ENCODE peak calls at places on chromosomes 2 and 18, in nine cellular contexts. U is prostate gland; K is astrocyte of the cerebellum; J is MM.1S; N is CD8-positive, alpha-beta T cell; H is AG04450; S is pancreas; E is cardiac fibroblast; Y is fibroblast of lung. I is an unnamed sample.

GRCh38 chr18:10558243-10558966 is 32.6 kb downstream of the NAPG start:
- DNase-seq in U (peak), K (no peak), J (no peak), N (no peak), H (no peak), S (no peak), E (no peak), Y (no peak), I (no peak)

GRCh38 chr18:78296152-78296551 is 683.5 kb upstream of the SALL3 start:
- DNase-seq in U (no peak), K (no peak), J (no peak), N (no peak), H (no peak), S (no peak), E (no peak), Y (no peak), I (no peak)

GRCh38 chr18:44393406-44393805 is 287.3 kb upstream of the SETBP1 start:
- DNase-seq in U (no peak), K (no peak), J (no peak), N (no peak), H (no peak), S (peak), E (no peak), Y (no peak), I (no peak)

GRCh38 chr18:55685638-55686037 is 97.6 kb upstream of the TCF4 start:
- DNase-seq in U (no peak), K (no peak), J (no peak), N (no peak), H (no peak), S (no peak), E (no peak), Y (no peak), I (no peak)

GRCh38 chr2:230130668-230131364 is 62.1 kb upstream of the SLC16A14 start:
- DNase-seq in U (no peak), K (no peak), J (no peak), N (no peak), H (peak), S (peak), E (peak), Y (peak), I (no peak)

GRCh38 chr18:35641916-35642315 is 60.4 kb downstream of the GALNT1 start:
- DNase-seq in U (no peak), K (no peak), J (no peak), N (no peak), H (no peak), S (no peak), E (no peak), Y (peak), I (no peak)

GRCh38 chr2:24625728-24626484 is 134.9 kb downstream of the NCOA1 start:
- DNase-seq in U (no peak), K (no peak), J (no peak), N (no peak), H (no peak), S (no peak), E (no peak), Y (no peak), I (no peak)

GRCh38 chr2:153870308-153870707 is 1.4 kb upstream of the GALNT13 start:
- DNase-seq in U (no peak), K (no peak), J (no peak), N (no peak), H (no peak), S (no peak), E (no peak), Y (no peak), I (no peak)

GRCh38 chr2:231642631-231643493 is 50.2 kb downstream of the TEX44 start:
- DNase-seq in U (peak), K (peak), J (peak), N (no peak), H (peak), S (peak), E (peak), Y (peak), I (peak)

GRCh38 chr2:149446735-149447134 is 116.3 kb downstream of the LYPD6 start:
- DNase-seq in U (no peak), K (no peak), J (no peak), N (no peak), H (no peak), S (no peak), E (no peak), Y (no peak), I (no peak)

GRCh38 chr2:189260361-189260761 is 80.8 kb upstream of the COL5A2 start:
- DNase-seq in U (no peak), K (peak), J (no peak), N (no peak), H (no peak), S (no peak), E (no peak), Y (peak), I (no peak)

GRCh38 chr18:78514910-78515670 is 464.5 kb upstream of the SALL3 start:
- DNase-seq in U (no peak), K (no peak), J (no peak), N (no peak), H (no peak), S (no peak), E (no peak), Y (no peak), I (no peak)

GRCh38 chr2:42200534-42201227 is 31.5 kb downstream of the EML4 start:
- DNase-seq in U (no peak), K (peak), J (no peak), N (no peak), H (no peak), S (no peak), E (peak), Y (peak), I (no peak)

GRCh38 chr2:51995293-51995692 is 963.4 kb upstream of the NRXN1 start:
- DNase-seq in U (no peak), K (peak), J (no peak), N (no peak), H (peak), S (no peak), E (peak), Y (peak), I (no peak)

GRCh38 chr18:42977982-42978595 is 137.4 kb downstream of the RIT2 start:
- DNase-seq in U (no peak), K (no peak), J (no peak), N (no peak), H (no peak), S (no peak), E (no peak), Y (no peak), I (no peak)

GRCh38 chr2:127675335-127676261 is at the start of gene LIMS2:
- DNase-seq in U (no peak), K (no peak), J (no peak), N (no peak), H (no peak), S (no peak), E (peak), Y (no peak), I (no peak)

GRCh38 chr2:238848941-238849853 is 1.3 kb downstream of the TWIST2 start:
- DNase-seq in U (no peak), K (no peak), J (no peak), N (no peak), H (no peak), S (no peak), E (peak), Y (peak), I (no peak)

GRCh38 chr2:21763501-21763900 is 639.7 kb downstream of the TDRD15 start:
- DNase-seq in U (no peak), K (no peak), J (no peak), N (no peak), H (no peak), S (no peak), E (no peak), Y (no peak), I (no peak)

GRCh38 chr2:46379213-46380037 is 82.2 kb downstream of the EPAS1 start:
- DNase-seq in U (no peak), K (no peak), J (no peak), N (no peak), H (peak), S (no peak), E (peak), Y (peak), I (no peak)

GRCh38 chr18:60809937-60810336 is 437.4 kb upstream of the MC4R start:
- DNase-seq in U (no peak), K (no peak), J (no peak), N (no peak), H (no peak), S (no peak), E (no peak), Y (no peak), I (no peak)

GRCh38 chr2:69436594-69436936 is 670 bp downstream of the NFU1 start:
- DNase-seq in U (peak), K (no peak), J (peak), N (no peak), H (no peak), S (no peak), E (no peak), Y (peak), I (no peak)

GRCh38 chr2:18777250-18777812 is 188.0 kb upstream of the NT5C1B start:
- DNase-seq in U (no peak), K (no peak), J (no peak), N (no peak), H (no peak), S (no peak), E (no peak), Y (no peak), I (no peak)

GRCh38 chr2:70959851-70960832 is 18.3 kb upstream of the ANKRD53 start:
- DNase-seq in U (no peak), K (no peak), J (no peak), N (no peak), H (no peak), S (peak), E (no peak), Y (no peak), I (no peak)

GRCh38 chr18:73245345-73245744 is 377.6 kb upstream of the NETO1 start:
- DNase-seq in U (no peak), K (no peak), J (no peak), N (no peak), H (no peak), S (no peak), E (no peak), Y (no peak), I (no peak)
- TF ChIP-seq CTCF in U (no peak), K (no peak), J (no peak), N (no peak), H (no peak), S (no peak), E (no peak), Y (no peak), I (no peak)

DNA sequence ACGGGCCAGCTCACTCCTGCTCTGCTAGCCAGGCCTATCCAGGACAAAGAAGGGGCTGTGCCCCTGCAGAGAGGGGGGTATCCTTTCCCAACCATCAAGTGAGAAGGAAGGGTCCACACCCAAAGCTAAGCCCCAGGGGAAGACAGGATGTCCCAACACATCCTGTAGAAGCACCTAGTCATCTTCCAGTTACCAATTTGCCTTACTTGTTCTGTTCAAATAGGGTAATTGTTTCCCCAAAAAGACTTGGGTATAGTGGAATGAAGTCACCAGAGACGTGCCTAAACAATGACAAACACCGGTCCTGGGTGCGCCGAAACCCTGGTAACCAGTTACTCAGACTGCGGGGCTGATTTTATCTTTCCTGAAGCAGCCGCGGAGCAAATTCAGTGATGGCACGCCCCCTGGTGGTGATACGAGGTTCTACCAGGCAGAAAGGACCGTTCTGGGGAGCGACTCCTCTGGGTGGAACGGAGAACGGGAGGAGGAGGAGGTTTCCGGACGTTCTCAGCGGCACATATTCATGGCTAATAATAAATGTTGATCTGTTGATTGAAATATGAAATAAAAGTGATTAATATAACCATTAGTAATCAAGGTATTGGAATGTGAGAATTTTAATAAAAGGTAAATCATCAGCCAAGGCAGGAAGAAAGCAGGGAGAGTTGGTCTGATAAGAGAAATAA is 109.3 kb upstream of the STON1 start:
- DNase-seq in U (peak), K (peak), J (peak), N (peak), H (peak), S (peak), E (peak), Y (peak), I (peak)
- TF ChIP-seq CTCF in U (peak), K (peak), J (peak), N (peak), H (peak), S (peak), E (peak), Y (peak), I (peak)

GRCh38 chr2:190856985-190857384 is 23.6 kb upstream of the GLS start:
- DNase-seq in U (no peak), K (no peak), J (no peak), N (no peak), H (no peak), S (no peak), E (no peak), Y (no peak), I (no peak)
- TF ChIP-seq CTCF in U (no peak), K (no peak), J (no peak), N (no peak), H (no peak), S (no peak), E (no peak), Y (no peak), I (no peak)

DNA sequence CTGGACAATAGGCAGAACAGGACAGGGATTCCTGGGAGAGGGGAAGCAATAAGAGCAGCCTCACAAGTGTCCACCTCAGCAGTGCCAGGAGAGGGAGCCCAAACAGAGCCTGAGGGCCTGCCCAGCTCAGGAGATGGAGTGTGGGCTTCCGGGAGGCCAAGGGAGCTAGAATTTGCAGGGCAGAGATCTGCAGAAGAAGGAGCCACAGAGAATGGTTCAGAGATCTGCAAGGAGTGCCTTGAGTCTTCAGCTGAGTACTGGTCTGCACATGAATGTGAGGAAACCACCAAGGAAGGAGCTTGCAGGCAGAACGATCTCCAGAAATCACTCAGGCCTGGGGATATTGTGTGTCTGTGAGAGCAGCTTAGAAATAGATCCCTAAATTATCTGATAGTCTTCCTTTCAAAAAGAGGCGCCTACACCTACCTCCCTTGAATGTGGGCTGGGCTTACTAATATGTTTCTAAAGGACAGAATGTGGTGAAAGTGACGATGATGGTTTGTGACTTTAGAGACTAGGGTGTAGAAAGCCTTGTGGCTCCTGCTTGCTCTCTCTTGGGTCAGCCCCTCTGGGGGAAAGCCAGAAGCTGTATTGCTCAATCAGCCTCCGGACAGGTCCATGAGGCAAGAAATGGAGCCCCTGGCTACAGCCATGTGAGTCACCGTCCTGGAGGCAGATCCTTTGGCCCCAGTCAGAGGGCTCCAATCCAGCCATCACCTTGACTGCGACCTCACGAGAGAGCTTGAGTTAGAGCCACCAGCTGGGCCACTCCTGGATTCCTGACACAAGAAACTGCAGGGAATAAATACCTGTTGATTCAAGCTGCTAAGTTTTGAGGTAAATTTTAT is 7.6 kb upstream of the LPIN1 start:
- DNase-seq in U (no peak), K (peak), J (peak), N (no peak), H (peak), S (peak), E (peak), Y (peak), I (peak)
- TF ChIP-seq CTCF in U (no peak), K (peak), J (peak), N (no peak), H (peak), S (peak), E (peak), Y (peak), I (no peak)